ENCODE peak calls at places on chromosomes 13 and 19, in five cellular contexts. U is T-helper 22 cell; M is GM12891; T is lung microvascular endothelial cell; R is stimulated activated CD8-positive, alpha-beta memory T cell treated with anti-CD3 and anti-CD28 coated beads, Interleukin-4, amount 100 ng/mL, for 1 hour. I is an unnamed sample.

GRCh38 chr13:20993211-20993610 is 68.2 kb downstream of the LATS2 start:
- DNase-seq in T (no peak), U (no peak), M (no peak), R (no peak), I (no peak)

GRCh38 chr19:46603195-46603637 is 2.1 kb downstream of the CALM3 start:
- DNase-seq in M (no peak), U (no peak), R (no peak), T (no peak), I (peak; percentile 74)

GRCh38 chr13:35342440-35342839 is 134.0 kb downstream of the MAB21L1 start:
- DNase-seq in R (no peak), T (no peak), U (no peak), M (no peak), I (no peak)

GRCh38 chr19:1000591-1001537 is 645 bp downstream of the GRIN3B start:
- DNase-seq in R (no peak), M (no peak), U (no peak), T (no peak), I (no peak)

GRCh38 chr13:24654741-24655140 is 25.5 kb upstream of the ATP12A start:
- DNase-seq in M (no peak), R (no peak), T (no peak), U (no peak), I (no peak)

GRCh38 chr19:49710372-49710951 is 19.5 kb downstream of the CPT1C start:
- DNase-seq in T (no peak), M (no peak), U (no peak), R (no peak), I (no peak)

GRCh38 chr19:39434123-39435076 is 1.3 kb downstream of the RPS16 start:
- DNase-seq in M (no peak), U (no peak), R (no peak), T (no peak), I (no peak)

GRCh38 chr19:43700368-43701015 is 15.4 kb upstream of the IRGC start:
- DNase-seq in T (peak; percentile 76), M (no peak), R (no peak), U (no peak), I (no peak)

GRCh38 chr13:99766641-99767045 is 204.9 kb downstream of the ZIC5 start:
- DNase-seq in R (no peak), U (no peak), M (no peak), T (peak; percentile 10), I (no peak)

GRCh38 chr19:19240476-19240875 is 28.7 kb downstream of the NCAN start:
- DNase-seq in M (no peak), R (no peak), T (no peak), U (no peak), I (no peak)